ENCODE peak calls at places on chromosomes 3 and 15, in ten cellular contexts. D, S, J, T, Z, V, R, N, I and L are unnamed samples.

GRCh38 chr3:135929670-135930069 is 35.9 kb upstream of the PPP2R3A start:
- DNase-seq in D (peak), S (peak), J (no peak), T (no peak), Z (peak), V (peak), R (no peak), N (no peak), I (no peak), L (peak)

GRCh38 chr3:15360786-15361493 is 28.6 kb upstream of the SH3BP5 start:
- DNase-seq in D (peak), S (peak), J (no peak), T (no peak), Z (peak), V (no peak), R (no peak), N (no peak), I (no peak), L (no peak)

GRCh38 chr15:72306211-72306785 is 13.7 kb downstream of the CELF6 start:
- DNase-seq in D (no peak), S (peak), J (peak), T (no peak), Z (peak), V (no peak), R (no peak), N (peak), I (no peak), L (no peak)

GRCh38 chr3:32194653-32195052 is 43.8 kb upstream of the CMTM8 start:
- DNase-seq in D (no peak), S (no peak), J (no peak), T (no peak), Z (no peak), V (no peak), R (no peak), N (no peak), I (no peak), L (no peak)

GRCh38 chr15:63322541-63322940 is 45.1 kb downstream of the APH1B start:
- DNase-seq in D (no peak), S (peak), J (no peak), T (no peak), Z (no peak), V (no peak), R (no peak), N (no peak), I (no peak), L (no peak)

GRCh38 chr3:85007195-85008094 is 48.7 kb downstream of the CADM2 start:
- DNase-seq in D (no peak), S (no peak), J (no peak), T (no peak), Z (no peak), V (no peak), R (no peak), N (no peak), I (no peak), L (no peak)

GRCh38 chr3:139121513-139122220 is 77.0 kb upstream of the PRR23C start:
- DNase-seq in D (no peak), S (peak), J (no peak), T (no peak), Z (peak), V (no peak), R (no peak), N (no peak), I (no peak), L (no peak)

GRCh38 chr15:85542895-85543331 is 162.5 kb downstream of the AKAP13 start:
- DNase-seq in D (no peak), S (peak), J (no peak), T (no peak), Z (no peak), V (no peak), R (no peak), N (no peak), I (no peak), L (no peak)

GRCh38 chr3:86986666-86987420 is 4.1 kb downstream of the VGLL3 start:
- DNase-seq in D (no peak), S (peak), J (no peak), T (no peak), Z (peak), V (no peak), R (no peak), N (no peak), I (no peak), L (no peak)

GRCh38 chr3:100047455-100048141 is 66.7 kb downstream of the FILIP1L start:
- DNase-seq in D (peak), S (peak), J (no peak), T (no peak), Z (peak), V (no peak), R (no peak), N (no peak), I (peak), L (peak)

GRCh38 chr15:57263520-57263919 is 112.8 kb upstream of the CGNL1 start:
- DNase-seq in D (no peak), S (no peak), J (no peak), T (no peak), Z (no peak), V (no peak), R (no peak), N (no peak), I (no peak), L (no peak)

GRCh38 chr15:75131269-75131643 is 70.4 kb upstream of the C15orf39 start:
- DNase-seq in D (no peak), S (no peak), J (no peak), T (no peak), Z (no peak), V (no peak), R (no peak), N (no peak), I (no peak), L (no peak)

GRCh38 chr3:124246949-124247348 is 255.0 kb upstream of the ROPN1 start:
- DNase-seq in D (no peak), S (no peak), J (no peak), T (no peak), Z (peak), V (no peak), R (no peak), N (no peak), I (no peak), L (no peak)

GRCh38 chr15:26771917-26772587 is 814 bp downstream of the GABRB3 start:
- DNase-seq in D (no peak), S (no peak), J (no peak), T (no peak), Z (no peak), V (no peak), R (no peak), N (no peak), I (no peak), L (no peak)

GRCh38 chr3:129313983-129314756 is 35.5 kb downstream of the HMCES start:
- DNase-seq in D (no peak), S (peak), J (no peak), T (no peak), Z (peak), V (no peak), R (no peak), N (no peak), I (no peak), L (no peak)

GRCh38 chr15:95259965-95260364 is 1028.6 kb downstream of the MCTP2 start:
- DNase-seq in D (no peak), S (no peak), J (no peak), T (no peak), Z (no peak), V (no peak), R (no peak), N (no peak), I (no peak), L (no peak)

GRCh38 chr3:50068134-50068533 is 20.6 kb upstream of the RBM5 start:
- DNase-seq in D (no peak), S (peak), J (no peak), T (no peak), Z (no peak), V (no peak), R (no peak), N (no peak), I (no peak), L (no peak)

GRCh38 chr3:4956743-4957142 is 22.5 kb upstream of the BHLHE40 start:
- DNase-seq in D (no peak), S (no peak), J (no peak), T (no peak), Z (no peak), V (no peak), R (no peak), N (no peak), I (no peak), L (no peak)

GRCh38 chr15:33678606-33679005 is 289.7 kb upstream of the CHRM5 start:
- DNase-seq in D (no peak), S (no peak), J (no peak), T (no peak), Z (no peak), V (no peak), R (no peak), N (no peak), I (no peak), L (no peak)

GRCh38 chr3:53836084-53836872 is 9.9 kb downstream of the CHDH start:
- DNase-seq in D (no peak), S (no peak), J (no peak), T (no peak), Z (no peak), V (no peak), R (no peak), N (no peak), I (no peak), L (no peak)

GRCh38 chr3:157119369-157119951 is 40.5 kb downstream of the CCNL1 start:
- DNase-seq in D (no peak), S (no peak), J (no peak), T (no peak), Z (no peak), V (no peak), R (no peak), N (peak), I (no peak), L (no peak)

GRCh38 chr15:25715536-25716413 is 147.4 kb downstream of the ATP10A start:
- DNase-seq in D (no peak), S (no peak), J (no peak), T (no peak), Z (no peak), V (no peak), R (peak), N (no peak), I (no peak), L (no peak)

GRCh38 chr3:188510366-188510765 is 356.4 kb downstream of the LPP start:
- DNase-seq in D (no peak), S (peak), J (no peak), T (no peak), Z (peak), V (no peak), R (no peak), N (no peak), I (no peak), L (peak)

GRCh38 chr15:51080286-51080685 is 14.4 kb downstream of the TNFAIP8L3 start:
- DNase-seq in D (no peak), S (no peak), J (no peak), T (no peak), Z (no peak), V (no peak), R (no peak), N (no peak), I (no peak), L (no peak)